ENCODE peak calls at places on chromosomes 6 and 20, in seven cellular contexts. D is GM13977; S is heart right ventricle; G is NCI-H748 treated with DMSO at 0.1 percent for 48 hours; B is WTC11; R is RCC 7860; E is stimulated activated CD4-positive, alpha-beta T cell treated with anti-CD3 and anti-CD28 coated beads, Interleukin-15, amount 100 ng/mL, for 1 hour. T is an unnamed sample.

GRCh38 chr6:104884867-104885517 is 25.3 kb upstream of the HACE1 start:
- DNase-seq in D (no peak), G (no peak), R (no peak), B (peak), S (no peak), E (no peak), T (no peak)

GRCh38 chr6:77740380-77740779 is 87.5 kb downstream of the MEI4 start:
- DNase-seq in S (no peak), E (no peak), D (peak), G (no peak), R (no peak), B (no peak), T (no peak)

GRCh38 chr6:161575508-161576254 is 301.8 kb upstream of the AGPAT4 start:
- DNase-seq in D (no peak), G (no peak), S (no peak), B (no peak), R (no peak), E (no peak), T (no peak)

GRCh38 chr6:83536034-83536646 is 23.8 kb downstream of the PRSS35 start:
- DNase-seq in B (peak), G (no peak), E (no peak), D (peak), R (peak), S (no peak), T (no peak)

GRCh38 chr6:78340755-78341154 is 526.6 kb upstream of the IRAK1BP1 start:
- DNase-seq in E (no peak), S (no peak), B (no peak), G (no peak), D (no peak), R (no peak), T (no peak)

GRCh38 chr6:159461998-159462397 is 231.0 kb downstream of the SOD2 start:
- DNase-seq in G (no peak), B (no peak), E (no peak), S (no peak), D (peak), R (no peak), T (no peak)

GRCh38 chr6:52261229-52261628 is 16.9 kb upstream of the IL17F start:
- DNase-seq in E (no peak), S (no peak), G (no peak), R (no peak), D (no peak), B (no peak), T (no peak)

GRCh38 chr6:43052842-43053544 is 658 bp downstream of the CUL7 start:
- DNase-seq in E (no peak), G (no peak), D (peak), B (peak), S (peak), R (no peak), T (peak)

GRCh38 chr20:57688864-57689263 is 21.0 kb downstream of the PMEPA1 start:
- DNase-seq in G (no peak), D (no peak), E (no peak), B (no peak), S (peak), R (no peak), T (peak)